ENCODE peak calls at places on chromosomes 13 and 19, in ten cellular contexts. I is heart right ventricle, T is cardiac muscle cell, Q is neural crest cell, H is HFFc6, V is tibial artery, S is HFF-Myc, K is Calu3, N is GM23338, C is hepatocyte. A is an unnamed sample.

GRCh38 chr19:13842294-13843103 is 34.4 kb upstream of the NANOS3 start:
- DNase-seq in I (peak), T (peak), Q (no peak), H (peak), V (peak), S (no peak), K (peak), N (no peak), C (peak), A (peak)

GRCh38 chr13:22828081-22828480 is 352.7 kb upstream of the SGCG start:
- DNase-seq in I (no peak), T (no peak), Q (no peak), H (no peak), V (no peak), S (no peak), K (no peak), N (no peak), C (no peak), A (no peak)

GRCh38 chr19:37999309-38000213 is 92.6 kb downstream of the SIPA1L3 start:
- DNase-seq in I (peak), T (peak), Q (no peak), H (peak), V (peak), S (peak), K (no peak), N (no peak), C (no peak), A (no peak)

GRCh38 chr19:13163609-13164364 is 13.6 kb downstream of the IER2 start:
- DNase-seq in I (peak), T (peak), Q (peak), H (peak), V (peak), S (no peak), K (peak), N (peak), C (peak), A (peak)

GRCh38 chr13:44252938-44253337 is 120.7 kb upstream of the SERP2 start:
- DNase-seq in I (no peak), T (no peak), Q (no peak), H (no peak), V (no peak), S (no peak), K (no peak), N (no peak), C (no peak), A (no peak)

GRCh38 chr13:23985846-23986245 is 88.5 kb upstream of the C1QTNF9B start:
- DNase-seq in I (no peak), T (no peak), Q (no peak), H (no peak), V (no peak), S (no peak), K (no peak), N (no peak), C (no peak), A (no peak)

GRCh38 chr13:92196566-92197256 is 798.3 kb downstream of the GPC5 start:
- DNase-seq in I (no peak), T (peak), Q (no peak), H (no peak), V (no peak), S (no peak), K (no peak), N (no peak), C (no peak), A (no peak)

GRCh38 chr19:18097993-18098890 is 664 bp downstream of the MAST3 start:
- DNase-seq in I (no peak), T (no peak), Q (no peak), H (no peak), V (no peak), S (no peak), K (no peak), N (no peak), C (no peak), A (no peak)

GRCh38 chr19:15161028-15161984 is 39.5 kb downstream of the NOTCH3 start:
- DNase-seq in I (no peak), T (no peak), Q (peak), H (no peak), V (no peak), S (no peak), K (peak), N (peak), C (no peak), A (peak)

GRCh38 chr19:4571305-4571917 is 11.9 kb upstream of the SEMA6B start:
- DNase-seq in I (no peak), T (peak), Q (no peak), H (no peak), V (no peak), S (no peak), K (no peak), N (no peak), C (peak), A (no peak)

GRCh38 chr19:20928371-20928770 is 5.3 kb downstream of the ZNF85 start:
- DNase-seq in I (no peak), T (peak), Q (no peak), H (peak), V (no peak), S (peak), K (no peak), N (no peak), C (no peak), A (no peak)

GRCh38 chr19:12202250-12202649 is 39.4 kb downstream of the ZNF136 start:
- DNase-seq in I (peak), T (peak), Q (no peak), H (no peak), V (no peak), S (no peak), K (no peak), N (peak), C (no peak), A (no peak)

GRCh38 chr13:43522788-43523187 is 264.0 kb downstream of the ENOX1 start:
- DNase-seq in I (no peak), T (peak), Q (no peak), H (peak), V (no peak), S (no peak), K (no peak), N (no peak), C (no peak), A (no peak)

GRCh38 chr19:33408538-33408937 is 35.0 kb downstream of the CEBPG start:
- DNase-seq in I (no peak), T (no peak), Q (no peak), H (no peak), V (no peak), S (no peak), K (no peak), N (no peak), C (no peak), A (no peak)

GRCh38 chr19:18762125-18763023 is 28.7 kb downstream of the COMP start:
- DNase-seq in I (peak), T (peak), Q (no peak), H (no peak), V (no peak), S (no peak), K (peak), N (peak), C (peak), A (no peak)

GRCh38 chr19:5717215-5717614 is 2.7 kb downstream of the LONP1 start:
- DNase-seq in I (no peak), T (no peak), Q (no peak), H (no peak), V (no peak), S (no peak), K (no peak), N (no peak), C (no peak), A (no peak)

GRCh38 chr13:41463823-41464602 is 6.7 kb downstream of the RGCC start:
- DNase-seq in I (no peak), T (no peak), Q (no peak), H (no peak), V (no peak), S (no peak), K (no peak), N (no peak), C (no peak), A (peak)

GRCh38 chr13:113666951-113667701 is at the start of gene GRK1:
- DNase-seq in I (no peak), T (no peak), Q (peak), H (no peak), V (peak), S (no peak), K (no peak), N (no peak), C (no peak), A (no peak)

GRCh38 chr19:54188224-54188871 is 1.0 kb downstream of the MBOAT7 start:
- DNase-seq in I (no peak), T (peak), Q (no peak), H (peak), V (no peak), S (no peak), K (peak), N (peak), C (peak), A (no peak)

GRCh38 chr19:38838208-38838985 is 6.8 kb upstream of the ECH1 start:
- DNase-seq in I (no peak), T (no peak), Q (no peak), H (peak), V (no peak), S (no peak), K (peak), N (no peak), C (peak), A (no peak)

GRCh38 chr19:4709440-4710280 is 14.0 kb downstream of the DPP9 start:
- DNase-seq in I (no peak), T (no peak), Q (no peak), H (no peak), V (no peak), S (no peak), K (no peak), N (no peak), C (no peak), A (no peak)

GRCh38 chr19:21084343-21084742 is 2.3 kb downstream of the ZNF714 start:
- DNase-seq in I (no peak), T (peak), Q (no peak), H (peak), V (no peak), S (peak), K (no peak), N (no peak), C (peak), A (peak)

GRCh38 chr13:72890546-72890945 is 108.6 kb downstream of the PIBF1 start:
- DNase-seq in I (no peak), T (no peak), Q (no peak), H (no peak), V (no peak), S (no peak), K (no peak), N (no peak), C (no peak), A (no peak)

GRCh38 chr13:97275265-97275664 is 53.1 kb downstream of the MBNL2 start:
- DNase-seq in I (peak), T (peak), Q (no peak), H (peak), V (no peak), S (peak), K (no peak), N (no peak), C (peak), A (no peak)

GRCh38 chr13:85108356-85108755 is 690.9 kb downstream of the SLITRK6 start:
- DNase-seq in I (no peak), T (no peak), Q (no peak), H (no peak), V (no peak), S (no peak), K (no peak), N (no peak), C (no peak), A (no peak)

GRCh38 chr19:2042485-2043268 is 8.4 kb downstream of the MKNK2 start:
- DNase-seq in I (peak), T (peak), Q (no peak), H (no peak), V (no peak), S (no peak), K (no peak), N (peak), C (peak), A (no peak)

GRCh38 chr19:38031423-38031770 is 124.4 kb downstream of the SIPA1L3 start:
- DNase-seq in I (no peak), T (peak), Q (no peak), H (no peak), V (no peak), S (no peak), K (no peak), N (no peak), C (no peak), A (no peak)

GRCh38 chr13:40498461-40498860 is 168.0 kb downstream of the FOXO1 start:
- DNase-seq in I (no peak), T (no peak), Q (no peak), H (no peak), V (no peak), S (no peak), K (no peak), N (no peak), C (no peak), A (no peak)

DNA sequence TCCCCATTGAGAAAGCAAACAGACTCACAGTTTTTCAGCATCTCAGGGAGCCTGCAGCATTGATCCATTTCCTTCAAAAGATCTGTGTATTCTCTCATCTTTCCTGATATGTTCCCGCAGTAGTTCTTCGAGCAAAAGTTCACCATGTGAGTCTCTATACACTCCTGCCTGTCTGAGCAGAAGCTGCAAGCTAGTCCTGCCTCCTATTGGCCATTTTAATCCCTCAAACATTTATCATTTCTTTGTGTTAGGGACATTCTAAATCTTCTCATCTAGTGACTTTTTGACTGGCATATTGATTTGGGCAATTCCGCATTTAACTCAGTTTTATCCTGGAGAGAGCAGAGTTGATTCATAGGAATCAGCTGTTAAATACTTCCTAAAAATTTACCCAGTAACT is 660.4 kb upstream of the KLF12 start:
- DNase-seq in I (no peak), T (peak), Q (no peak), H (no peak), V (no peak), S (no peak), K (no peak), N (peak), C (no peak), A (no peak)
- TF ChIP-seq CTCF in I (peak), T (no peak), Q (no peak), H (peak), V (no peak), S (no peak), K (no peak), N (peak), C (no peak), A (no peak)

DNA sequence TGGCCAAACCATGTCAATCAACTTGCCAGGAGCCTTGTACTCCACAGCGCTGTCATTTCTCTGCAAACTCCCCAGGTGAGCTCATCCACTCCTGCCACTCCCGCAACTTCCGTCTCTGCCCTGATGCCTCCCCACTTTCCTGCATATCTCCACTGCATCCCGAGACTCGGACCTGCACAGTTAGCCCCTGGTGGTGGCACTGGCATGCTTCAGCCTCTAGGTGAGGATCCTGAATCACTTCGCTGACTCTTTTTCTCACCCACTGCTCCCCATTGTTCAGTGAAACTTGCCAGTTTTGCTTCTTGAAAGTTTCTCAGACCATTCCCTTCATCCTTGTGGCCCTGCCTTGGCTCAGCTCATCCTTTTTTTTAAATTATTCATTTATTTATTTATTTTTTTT is 3.4 kb upstream of the CTU1 start:
- DNase-seq in I (no peak), T (no peak), Q (no peak), H (no peak), V (no peak), S (no peak), K (peak), N (peak), C (no peak), A (no peak)
- TF ChIP-seq CTCF in I (no peak), T (peak), Q (peak), H (peak), V (no peak), S (peak), K (peak), N (peak), C (no peak), A (no peak)

DNA sequence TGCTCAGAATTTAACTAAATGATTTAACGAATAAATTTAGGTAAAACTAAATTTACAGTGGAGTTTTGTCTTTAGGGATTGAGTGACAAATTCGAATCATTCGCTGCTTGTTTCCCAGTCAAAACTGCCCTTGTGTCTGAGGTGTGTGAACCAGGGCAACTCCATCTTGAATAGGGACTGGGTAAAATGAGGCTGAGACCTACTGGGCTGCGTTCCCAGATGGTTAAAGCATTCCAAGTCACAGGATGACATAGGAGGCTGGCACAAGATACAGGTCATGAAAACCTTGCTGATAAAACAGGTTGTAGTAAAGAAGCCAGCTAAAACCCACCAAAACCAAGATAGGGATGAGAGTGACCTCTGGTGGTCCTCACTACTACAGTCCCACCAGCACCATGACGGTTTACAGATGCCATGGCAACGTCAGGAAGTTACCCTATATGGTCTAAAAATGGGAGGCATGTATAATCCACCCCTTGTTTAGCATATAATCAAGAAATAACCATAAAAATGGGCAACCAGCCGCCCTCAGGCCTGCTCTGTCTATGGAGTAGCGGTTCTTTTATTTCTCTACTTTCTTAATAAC is 10.2 kb upstream of the ANKRD10 start:
- DNase-seq in I (no peak), T (peak), Q (peak), H (no peak), V (no peak), S (no peak), K (no peak), N (peak), C (no peak), A (no peak)
- TF ChIP-seq CTCF in I (peak), T (peak), Q (peak), H (peak), V (no peak), S (peak), K (no peak), N (peak), C (peak), A (peak)

GRCh38 chr13:106616729-106617128 is 48.8 kb upstream of the ARGLU1 start:
- DNase-seq in I (no peak), T (no peak), Q (no peak), H (no peak), V (no peak), S (no peak), K (no peak), N (no peak), C (no peak), A (no peak)

GRCh38 chr13:106623799-106624198 is 55.9 kb upstream of the ARGLU1 start:
- DNase-seq in I (no peak), T (no peak), Q (no peak), H (no peak), V (no peak), S (no peak), K (no peak), N (no peak), C (no peak), A (no peak)

GRCh38 chr13:106621833-106622232 is 53.9 kb upstream of the ARGLU1 start:
- DNase-seq in I (no peak), T (no peak), Q (no peak), H (no peak), V (no peak), S (no peak), K (no peak), N (no peak), C (no peak), A (no peak)

GRCh38 chr13:106617561-106617960 is 49.6 kb upstream of the ARGLU1 start:
- DNase-seq in I (no peak), T (peak), Q (no peak), H (peak), V (no peak), S (no peak), K (no peak), N (peak), C (no peak), A (no peak)

DNA sequence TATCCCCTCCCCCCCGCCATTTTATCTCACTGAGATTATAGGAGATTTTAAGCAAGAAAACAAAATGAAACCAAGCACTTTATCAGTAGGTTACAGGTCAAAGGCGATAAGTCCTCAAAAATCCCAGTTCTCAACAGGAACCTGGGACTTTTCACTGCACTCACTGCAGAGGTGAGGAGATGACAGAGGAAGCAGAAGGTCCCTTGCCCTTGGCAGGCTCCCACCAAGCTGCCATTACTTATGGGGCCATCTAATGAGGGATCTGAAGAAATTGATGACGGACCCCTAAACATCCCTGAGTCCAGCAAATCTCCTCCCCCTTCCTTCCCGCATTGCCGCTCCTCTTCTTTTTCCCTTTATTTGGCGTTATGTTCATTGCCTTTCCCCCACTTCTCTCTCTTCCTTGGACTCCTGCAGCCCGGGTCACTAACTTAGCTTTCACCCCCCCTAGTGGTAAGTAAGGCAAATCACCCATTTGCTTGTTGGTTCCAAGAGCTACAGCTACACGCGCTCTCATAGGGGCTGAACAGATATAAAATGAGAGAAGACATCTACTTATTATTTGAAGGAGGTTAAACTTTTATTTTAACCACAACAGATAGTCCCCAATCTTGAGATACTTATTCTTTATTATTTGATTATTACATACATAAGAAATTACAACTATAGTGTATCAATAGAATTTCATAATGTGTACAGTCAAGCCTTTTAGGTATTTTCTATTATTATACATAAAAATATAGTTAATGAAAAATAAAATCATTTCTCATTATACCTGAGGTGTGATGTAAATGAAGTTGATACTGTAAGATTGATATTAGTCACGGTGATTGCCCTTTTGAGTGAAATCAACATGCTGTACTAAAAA is 52.0 kb upstream of the ARGLU1 start:
- DNase-seq in I (peak), T (peak), Q (peak), H (peak), V (peak), S (peak), K (peak), N (peak), C (peak), A (peak)
- TF ChIP-seq CTCF in I (peak), T (peak), Q (peak), H (peak), V (peak), S (peak), K (peak), N (peak), C (peak), A (peak)

GRCh38 chr13:82850644-82851043 is 1031.6 kb downstream of the SLITRK1 start:
- DNase-seq in I (no peak), T (no peak), Q (no peak), H (no peak), V (no peak), S (no peak), K (no peak), N (no peak), C (no peak), A (no peak)
- TF ChIP-seq CTCF in I (no peak), T (no peak), Q (no peak), H (no peak), V (no peak), S (no peak), K (no peak), N (no peak), C (no peak), A (no peak)

A was measured in GM10248.